ENCODE peak calls at places on chromosomes 13 and 19, in five cellular contexts. T is type B pancreatic cell; J is stimulated activated CD4-positive, alpha-beta T cell treated with anti-CD3 and anti-CD28 coated beads, Interleukin-1b, Interleukin-23, amount 100 ng/mL, for 1 hour; I is 8988T; A is retinal pigment epithelial cell. U is an unnamed sample.

GRCh38 chr13:39273953-39274352 is 235.7 kb downstream of the NHLRC3 start:
- DNase-seq in T (no peak), J (no peak), I (no peak), A (no peak), U (peak; percentile 5)

GRCh38 chr13:99104396-99104795 is 96.3 kb upstream of the UBAC2 start:
- DNase-seq in T (no peak), J (no peak), I (no peak), A (no peak), U (no peak)

GRCh38 chr13:31038834-31039552 is 106.5 kb downstream of the TEX26 start:
- DNase-seq in T (no peak), J (no peak), I (no peak), A (no peak), U (no peak)

GRCh38 chr13:50463662-50464061 is 379.8 kb downstream of the DLEU7 start:
- DNase-seq in T (no peak), J (no peak), I (no peak), A (no peak), U (no peak)

GRCh38 chr13:109160887-109161669 is 531.7 kb downstream of the MYO16 start:
- DNase-seq in T (no peak), J (no peak), I (no peak), A (no peak), U (no peak)

GRCh38 chr13:93151277-93151676 is 75.3 kb upstream of the GPC6 start:
- DNase-seq in T (no peak), J (no peak), I (no peak), A (peak; percentile 43), U (no peak)

GRCh38 chr13:30905932-30906383 is at the start of gene MEDAG:
- DNase-seq in T (no peak), J (no peak), I (no peak), A (no peak), U (no peak)

GRCh38 chr13:34435338-34435737 is 506.7 kb upstream of the NBEA start:
- DNase-seq in T (no peak), J (no peak), I (no peak), A (no peak), U (no peak)

GRCh38 chr13:41019027-41019487 is at the start of gene ELF1:
- DNase-seq in T (no peak), J (no peak), I (no peak), A (peak; percentile 26), U (peak; percentile 6)

GRCh38 chr13:49649244-49649962 is 21.1 kb downstream of the ARL11 start:
- DNase-seq in T (no peak), J (no peak), I (no peak), A (no peak), U (no peak)

GRCh38 chr13:99926014-99926731 is 45.4 kb downstream of the ZIC5 start:
- DNase-seq in T (no peak), J (no peak), I (peak; percentile 46), A (no peak), U (peak; percentile 76)

GRCh38 chr19:18422530-18423191 is 3.5 kb downstream of the SSBP4 start:
- DNase-seq in T (no peak), J (no peak), I (no peak), A (no peak), U (no peak)

GRCh38 chr13:37026778-37027177 is 26.2 kb downstream of the EXOSC8 start:
- DNase-seq in T (no peak), J (no peak), I (no peak), A (no peak), U (no peak)

GRCh38 chr19:13441810-13442512 is 64.3 kb downstream of the CACNA1A start:
- DNase-seq in T (peak; percentile 72), J (no peak), I (no peak), A (no peak), U (no peak)

GRCh38 chr19:49161987-49162386 is 4.4 kb downstream of the TRPM4 start:
- DNase-seq in T (no peak), J (no peak), I (no peak), A (no peak), U (no peak)

GRCh38 chr19:11155373-11156120 is at the start of gene SPC24:
- DNase-seq in T (peak; percentile 96), J (peak; percentile 61), I (peak; percentile 86), A (peak; percentile 96), U (peak; percentile 82)

GRCh38 chr19:7870571-7871279 is 3.5 kb downstream of the PRR36 start:
- DNase-seq in T (peak; percentile 78), J (no peak), I (no peak), A (no peak), U (peak; percentile 65)

GRCh38 chr13:109370486-109370885 is 415.9 kb downstream of the IRS2 start:
- DNase-seq in T (no peak), J (no peak), I (no peak), A (no peak), U (no peak)

GRCh38 chr13:43316997-43317396 is 293.6 kb downstream of the DNAJC15 start:
- DNase-seq in T (no peak), J (no peak), I (no peak), A (no peak), U (peak; percentile 21)

GRCh38 chr13:22055259-22055658 is 384.4 kb downstream of the FGF9 start:
- DNase-seq in T (no peak), J (no peak), I (no peak), A (no peak), U (no peak)

GRCh38 chr19:2702170-2703076 is at the start of gene GNG7:
- DNase-seq in T (peak; percentile 97), J (peak; percentile 97), I (peak; percentile 99), A (peak; percentile 31), U (peak; percentile 81)